ENCODE peak calls at places on chromosomes 2 and 18, in four cellular contexts. T is KBM-7, M is astrocyte, H is D341Med. E is an unnamed sample.

GRCh38 chr2:152861349-152861942 is 143.0 kb downstream of the ARL6IP6 start:
- DNase-seq in T (peak), M (no peak), H (peak), E (no peak)

GRCh38 chr2:159617651-159618050 is 1.3 kb upstream of the BAZ2B start:
- DNase-seq in H (peak), M (peak), T (no peak), E (no peak)

GRCh38 chr2:239385096-239386000 is 15.5 kb downstream of the HDAC4 start:
- DNase-seq in M (no peak), H (no peak), T (no peak), E (no peak)

GRCh38 chr2:161981679-161982300 is 92.2 kb downstream of the DPP4 start:
- DNase-seq in H (no peak), M (no peak), T (no peak), E (no peak)

GRCh38 chr2:197161738-197162137 is 148.8 kb downstream of the ANKRD44 start:
- DNase-seq in H (no peak), M (no peak), T (peak), E (no peak)

GRCh38 chr2:45771251-45771650 is 119.8 kb downstream of the PRKCE start:
- DNase-seq in M (peak), H (no peak), T (peak), E (no peak)

GRCh38 chr2:219661197-219661954 is 33.9 kb downstream of the SLC4A3 start:
- DNase-seq in M (peak), H (no peak), T (peak), E (no peak)

GRCh38 chr2:31216734-31217133 is 581 bp downstream of the CAPN14 start:
- DNase-seq in T (no peak), H (no peak), M (no peak), E (no peak)

GRCh38 chr18:9700261-9700796 is 7.8 kb upstream of the RAB31 start:
- DNase-seq in H (no peak), M (peak), T (peak), E (no peak)

GRCh38 chr2:111050701-111051376 is 69.9 kb upstream of the BCL2L11 start:
- DNase-seq in M (no peak), H (no peak), T (no peak), E (no peak)

GRCh38 chr2:183224933-183225332 is 100.7 kb downstream of the NUP35 start:
- DNase-seq in M (peak), T (no peak), H (no peak), E (no peak)

GRCh38 chr2:10009811-10010781 is 33.3 kb upstream of the KLF11 start:
- DNase-seq in T (no peak), H (no peak), M (peak), E (no peak)

GRCh38 chr18:65737346-65737745 is 13.5 kb upstream of the CDH7 start:
- DNase-seq in H (peak), M (no peak), T (no peak), E (no peak)

GRCh38 chr2:3460161-3460560 is 59.2 kb downstream of the ADI1 start:
- DNase-seq in M (no peak), T (no peak), H (no peak), E (no peak)

GRCh38 chr2:79129260-79129659 is 9.0 kb downstream of the REG1A start:
- DNase-seq in H (no peak), T (no peak), M (no peak), E (no peak)

E was measured in activated T-helper 9 cell treated with anti-CD3 and anti-CD28 coated beads, Interleukin-2, amount 50 U/mL, for 16 hours.